ENCODE peak calls at places on chromosomes 5 and 9, in four cellular contexts. R is colonic mucosa, X is fibroblast of lung, N is body of pancreas. E is an unnamed sample.

GRCh38 chr9:74032421-74032820 is 464.7 kb upstream of the RORB start:
- DNase-seq in R (no peak), X (no peak), N (no peak), E (no peak)

GRCh38 chr5:168755548-168756093 is 176.5 kb upstream of the PANK3 start:
- DNase-seq in R (no peak), X (no peak), N (no peak), E (no peak)

GRCh38 chr5:98570661-98571181 is 202.7 kb upstream of the RGMB start:
- DNase-seq in R (no peak), X (peak; percentile 91), N (no peak), E (no peak)

GRCh38 chr5:173643964-173644363 is 27.5 kb upstream of the BOD1 start:
- DNase-seq in R (no peak), X (peak; percentile 28), N (no peak), E (no peak)

GRCh38 chr9:133153227-133154096 is 10.3 kb downstream of the GBGT1 start:
- DNase-seq in R (no peak), X (no peak), N (no peak), E (no peak)

GRCh38 chr5:140142802-140143201 is 17.1 kb downstream of the IGIP start:
- DNase-seq in R (no peak), X (no peak), N (no peak), E (no peak)

GRCh38 chr9:77224750-77225312 is 47.5 kb downstream of the VPS13A start:
- DNase-seq in R (no peak), X (peak; percentile 38), N (no peak), E (peak; percentile 49)

GRCh38 chr5:28398185-28398584 is 1359.8 kb upstream of the CDH9 start:
- DNase-seq in R (no peak), X (no peak), N (no peak), E (no peak)

GRCh38 chr9:40884072-40884901 is 244.2 kb downstream of the FOXD4L6 start:
- DNase-seq in R (no peak), X (no peak), N (no peak), E (no peak)

GRCh38 chr5:66769839-66770617 is 173.8 kb downstream of the MAST4 start:
- DNase-seq in R (no peak), X (peak; percentile 21), N (no peak), E (no peak)

GRCh38 chr5:149982505-149982904 is 17.9 kb downstream of the TIGD6 start:
- DNase-seq in R (no peak), X (no peak), N (no peak), E (no peak)

GRCh38 chr9:22342489-22343217 is 104.0 kb upstream of the DMRTA1 start:
- DNase-seq in R (no peak), X (peak; percentile 80), N (no peak), E (peak; percentile 64)

GRCh38 chr5:150505041-150505511 is 2.9 kb upstream of the NDST1 start:
- DNase-seq in R (no peak), X (peak; percentile 67), N (no peak), E (no peak)

GRCh38 chr9:124399323-124399962 is 15.8 kb downstream of the PSMB7 start:
- DNase-seq in R (no peak), X (peak; percentile 75), N (no peak), E (no peak)

GRCh38 chr9:107751522-107752235 is 262.1 kb upstream of the KLF4 start:
- DNase-seq in R (peak; percentile 78), X (peak; percentile 59), N (no peak), E (peak; percentile 81)

GRCh38 chr9:6215562-6215961 is at the start of gene IL33:
- DNase-seq in R (no peak), X (peak; percentile 22), N (no peak), E (no peak)

GRCh38 chr9:6214451-6214850 is 1.2 kb upstream of the IL33 start:
- DNase-seq in R (no peak), X (peak; percentile 79), N (no peak), E (peak; percentile 73)

GRCh38 chr9:6216951-6217350 is 1.3 kb downstream of the IL33 start:
- DNase-seq in R (no peak), X (no peak), N (no peak), E (no peak)

GRCh38 chr9:6216002-6216401 is 395 bp downstream of the IL33 start:
- DNase-seq in R (no peak), X (no peak), N (no peak), E (no peak)

DNA sequence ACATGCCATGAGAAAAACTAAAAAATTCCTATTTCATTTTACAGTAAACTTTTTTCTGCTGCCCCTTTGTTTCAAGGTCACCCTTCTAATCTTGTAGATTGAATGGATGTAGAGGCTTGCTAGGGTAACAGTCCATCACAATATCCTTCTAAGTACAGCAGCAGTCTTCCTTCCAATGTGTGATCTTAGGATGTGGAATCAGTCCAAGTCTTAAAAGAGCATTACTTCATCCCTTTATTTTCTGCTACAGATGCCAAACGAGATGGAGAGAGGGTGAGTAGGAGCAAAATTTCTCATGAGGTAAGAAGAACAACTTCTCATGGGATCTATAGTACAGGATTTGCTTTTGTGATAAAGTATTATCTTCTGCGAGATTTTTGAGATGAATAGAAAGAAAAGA is 704 bp upstream of the IL33 start:
- DNase-seq in R (no peak), X (peak; percentile 71), N (no peak), E (no peak)
- H3K4me3 ChIP-seq in R (no peak overlapping the region), X (no peak overlapping the region), N (no peak overlapping the region), E (no peak overlapping the region)

GRCh38 chr9:89171693-89172092 is 6.9 kb downstream of the SHC3 start:
- DNase-seq in R (no peak), X (no peak), N (no peak), E (peak; percentile 25)
- TF ChIP-seq CTCF in R (no peak), X (no peak), N (peak; percentile 36), E (peak; percentile 46)

DNA sequence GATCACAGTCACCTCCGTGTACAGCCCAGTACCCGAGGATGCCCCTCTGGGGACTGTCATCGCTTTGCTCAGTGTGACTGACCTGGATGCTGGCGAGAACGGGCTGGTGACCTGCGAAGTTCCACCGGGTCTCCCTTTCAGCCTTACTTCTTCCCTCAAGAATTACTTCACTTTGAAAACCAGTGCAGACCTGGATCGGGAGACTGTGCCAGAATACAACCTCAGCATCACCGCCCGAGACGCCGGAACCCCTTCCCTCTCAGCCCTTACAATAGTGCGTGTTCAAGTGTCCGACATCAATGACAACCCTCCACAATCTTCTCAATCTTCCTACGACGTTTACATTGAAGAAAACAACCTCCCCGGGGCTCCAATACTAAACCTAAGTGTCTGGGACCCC is 1.4 kb downstream of the PCDHGC3 start:
- DNase-seq in R (no peak), X (no peak), N (no peak), E (no peak)
- H3K4me3 ChIP-seq in R (peak overlapping the region; percentile 46), X (peak overlapping the region; percentile 76), N (no peak overlapping the region), E (peak overlapping the region; percentile 92)

DNA sequence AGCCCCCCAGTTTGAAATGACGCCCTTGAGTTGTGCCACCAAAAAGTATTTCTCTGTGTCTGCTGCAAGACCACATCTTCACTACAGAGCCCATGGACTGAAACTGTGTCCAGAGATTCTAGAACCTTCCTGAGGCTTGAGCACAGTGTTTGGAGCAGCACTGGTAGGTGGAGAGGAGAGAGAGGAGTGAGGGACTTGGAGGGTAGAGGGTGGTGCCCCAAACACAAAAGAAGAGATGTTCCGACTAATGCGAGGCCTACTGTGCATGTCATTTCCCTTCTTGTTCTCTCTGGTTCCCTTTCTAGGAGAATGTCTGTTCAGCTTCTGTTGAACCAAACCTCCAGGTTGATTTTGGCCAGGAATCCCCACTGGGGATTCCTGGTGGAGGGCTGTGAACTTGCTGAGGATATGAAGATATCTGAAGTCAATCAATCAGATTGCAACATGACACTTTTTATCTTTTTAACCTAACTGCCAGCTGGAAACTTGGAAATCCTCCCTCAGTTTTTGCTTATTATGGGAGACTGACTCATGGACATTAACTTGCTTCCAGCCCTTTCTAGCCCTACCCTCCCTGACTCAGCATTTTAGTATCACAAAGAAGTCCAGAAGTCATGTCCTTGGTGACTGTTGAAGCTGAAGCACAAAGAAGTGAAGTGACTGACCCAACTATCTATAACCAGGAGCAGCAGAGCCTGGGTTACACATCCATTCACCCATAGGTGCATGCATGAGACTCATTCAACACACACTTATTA is 154.5 kb downstream of the NR3C1 start:
- DNase-seq in R (no peak), X (peak; percentile 92), N (no peak), E (peak; percentile 88)
- TF ChIP-seq CTCF in R (no peak), X (no peak), N (no peak), E (no peak)

GRCh38 chr9:129237195-129237611 is 59.1 kb upstream of the IER5L start:
- DNase-seq in R (no peak), X (peak; percentile 72), N (no peak), E (peak; percentile 59)

GRCh38 chr9:129234491-129234890 is 56.4 kb upstream of the IER5L start:
- DNase-seq in R (no peak), X (no peak), N (no peak), E (no peak)

GRCh38 chr9:129236441-129237145 is 58.5 kb upstream of the IER5L start:
- DNase-seq in R (no peak), X (no peak), N (no peak), E (no peak)

GRCh38 chr9:129235041-129235930 is 57.2 kb upstream of the IER5L start:
- DNase-seq in R (no peak), X (no peak), N (no peak), E (no peak)

GRCh38 chr9:129235931-129236331 is 57.9 kb upstream of the IER5L start:
- DNase-seq in R (no peak), X (no peak), N (no peak), E (no peak)
- H3K4me3 ChIP-seq in R (no peak overlapping the region), X (no peak overlapping the region), N (no peak overlapping the region), E (no peak overlapping the region)

GRCh38 chr5:178329331-178329730 is 96.7 kb upstream of the PHYKPL start:
- DNase-seq in R (no peak), X (no peak), N (no peak), E (no peak)
- TF ChIP-seq CTCF in R (no peak), X (no peak), N (no peak), E (no peak)

GRCh38 chr9:111967621-111968020 is 71.0 kb downstream of the UGCG start:
- DNase-seq in R (no peak), X (no peak), N (no peak), E (no peak)

GRCh38 chr9:111970827-111971226 is 74.2 kb downstream of the UGCG start:
- DNase-seq in R (no peak), X (no peak), N (no peak), E (peak; percentile 58)

GRCh38 chr9:111969061-111969460 is 72.4 kb downstream of the UGCG start:
- DNase-seq in R (no peak), X (no peak), N (no peak), E (peak; percentile 82)

GRCh38 chr9:111966851-111967250 is 70.2 kb downstream of the UGCG start:
- DNase-seq in R (no peak), X (no peak), N (no peak), E (peak; percentile 73)

DNA sequence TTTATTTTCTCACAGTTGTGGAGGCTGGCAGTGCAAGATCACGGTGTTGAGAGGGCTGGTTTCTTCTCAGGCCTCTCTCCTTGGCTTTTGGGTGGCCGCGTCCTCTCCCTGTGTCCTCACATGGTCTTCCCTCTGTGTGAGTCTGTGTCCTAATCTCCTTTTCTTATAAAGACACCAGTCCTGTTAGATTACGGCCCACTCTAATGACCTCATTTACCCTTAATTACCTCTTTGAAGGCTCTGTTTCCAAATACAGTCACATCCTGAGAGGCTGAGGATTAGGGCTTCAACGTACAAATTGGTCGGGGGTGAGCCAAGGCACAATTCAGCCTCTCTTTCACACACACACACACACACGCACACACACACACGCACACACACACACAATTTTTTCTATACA is 73.0 kb downstream of the UGCG start:
- DNase-seq in R (no peak), X (no peak), N (no peak), E (no peak)
- H3K4me3 ChIP-seq in R (no peak overlapping the region), X (no peak overlapping the region), N (no peak overlapping the region), E (no peak overlapping the region)

GRCh38 chr5:120869831-120870230 is 405.7 kb downstream of the PRR16 start:
- DNase-seq in R (no peak), X (no peak), N (no peak), E (no peak)

GRCh38 chr5:120872292-120872691 is 408.2 kb downstream of the PRR16 start:
- DNase-seq in R (no peak), X (no peak), N (no peak), E (no peak)

GRCh38 chr5:120866997-120867396 is 402.9 kb downstream of the PRR16 start:
- DNase-seq in R (no peak), X (no peak), N (no peak), E (no peak)
- TF ChIP-seq CTCF in R (no peak), X (no peak), N (no peak), E (no peak)

E was measured in epithelial cell of esophagus.